ENCODE peak calls at places on chromosomes 5 and 9, in six cellular contexts. One of them, this sample, is unnamed. For H3K36me3 and H3K27me3, the result is how much of the 10 kb centered on the place peaks cover.

GRCh38 chr9:34371886-34372597 is 4.7 kb downstream of the MYORG start:
- DNase-seq in ovary: no peak
- DNase-seq in lung: peak
- DNase-seq in HCT116: no peak
- DNase-seq in endodermal cell: no peak
- DNase-seq in brain microvascular endothelial cell: no peak
- DNase-seq in this sample: no peak

GRCh38 chr9:12712532-12712931 is 19.3 kb downstream of the TYRP1 start:
- DNase-seq in brain microvascular endothelial cell: no peak
- DNase-seq in ovary: no peak
- DNase-seq in endodermal cell: no peak
- DNase-seq in lung: no peak
- DNase-seq in HCT116: no peak
- DNase-seq in this sample: no peak

GRCh38 chr9:92798358-92798757 is 33.7 kb upstream of the BICD2 start:
- DNase-seq in lung: peak
- DNase-seq in ovary: no peak
- DNase-seq in HCT116: no peak
- DNase-seq in endodermal cell: no peak
- DNase-seq in brain microvascular endothelial cell: no peak
- DNase-seq in this sample: no peak

GRCh38 chr5:133844836-133845235 is 123.6 kb downstream of the C5orf15 start:
- DNase-seq in ovary: no peak
- DNase-seq in brain microvascular endothelial cell: no peak
- DNase-seq in endodermal cell: no peak
- DNase-seq in HCT116: no peak
- DNase-seq in lung: no peak
- DNase-seq in this sample: no peak

GRCh38 chr5:86679529-86679928 is 61.8 kb downstream of the COX7C start:
- DNase-seq in lung: peak
- DNase-seq in HCT116: peak
- DNase-seq in ovary: no peak
- DNase-seq in brain microvascular endothelial cell: peak
- DNase-seq in endodermal cell: no peak
- DNase-seq in this sample: peak

GRCh38 chr5:10503997-10504761 is 59.7 kb upstream of the ANKRD33B start:
- DNase-seq in ovary: no peak
- DNase-seq in endodermal cell: no peak
- DNase-seq in brain microvascular endothelial cell: no peak
- DNase-seq in HCT116: no peak
- DNase-seq in lung: no peak
- DNase-seq in this sample: peak

GRCh38 chr5:113487411-113487778 is 858 bp downstream of the MCC start:
- DNase-seq in endodermal cell: no peak
- DNase-seq in HCT116: peak
- DNase-seq in ovary: no peak
- DNase-seq in lung: no peak
- DNase-seq in brain microvascular endothelial cell: no peak
- DNase-seq in this sample: peak

GRCh38 chr5:4339949-4340348 is 744.3 kb downstream of the IRX1 start:
- DNase-seq in HCT116: no peak
- DNase-seq in endodermal cell: no peak
- DNase-seq in ovary: no peak
- DNase-seq in brain microvascular endothelial cell: no peak
- DNase-seq in lung: no peak
- DNase-seq in this sample: no peak

GRCh38 chr9:123997665-123998277 is 13.8 kb upstream of the LHX2 start:
- DNase-seq in ovary: no peak
- DNase-seq in HCT116: no peak
- DNase-seq in lung: peak
- DNase-seq in brain microvascular endothelial cell: peak
- DNase-seq in endodermal cell: peak
- DNase-seq in this sample: no peak

GRCh38 chr9:24832307-24832706 is 286.6 kb upstream of the IZUMO3 start:
- DNase-seq in endodermal cell: peak
- DNase-seq in brain microvascular endothelial cell: no peak
- DNase-seq in lung: no peak
- DNase-seq in HCT116: no peak
- DNase-seq in ovary: no peak
- DNase-seq in this sample: no peak

GRCh38 chr9:120931278-120932085 is 4.9 kb upstream of the TRAF1 start:
- DNase-seq in endodermal cell: peak
- DNase-seq in HCT116: no peak
- DNase-seq in ovary: peak
- DNase-seq in brain microvascular endothelial cell: no peak
- DNase-seq in lung: no peak
- DNase-seq in this sample: peak

GRCh38 chr5:180495991-180496741 is 2.0 kb downstream of the CNOT6 start:
- DNase-seq in HCT116: no peak
- DNase-seq in lung: no peak
- DNase-seq in endodermal cell: no peak
- DNase-seq in brain microvascular endothelial cell: no peak
- DNase-seq in ovary: no peak
- DNase-seq in this sample: no peak

GRCh38 chr9:133848471-133848870 is 110.3 kb upstream of the SARDH start:
- DNase-seq in endodermal cell: no peak
- DNase-seq in lung: no peak
- DNase-seq in ovary: no peak
- DNase-seq in brain microvascular endothelial cell: no peak
- DNase-seq in HCT116: no peak
- DNase-seq in this sample: no peak

GRCh38 chr9:117720555-117720954 is 16.4 kb downstream of the TLR4 start:
- DNase-seq in lung: no peak
- DNase-seq in HCT116: no peak
- DNase-seq in ovary: no peak
- DNase-seq in endodermal cell: no peak
- DNase-seq in brain microvascular endothelial cell: no peak
- DNase-seq in this sample: peak

GRCh38 chr9:33161589-33162132 is 5.5 kb downstream of the B4GALT1 start:
- DNase-seq in lung: peak
- DNase-seq in endodermal cell: no peak
- DNase-seq in brain microvascular endothelial cell: no peak
- DNase-seq in HCT116: peak
- DNase-seq in ovary: no peak
- DNase-seq in this sample: peak

GRCh38 chr5:59335544-59335943 is 558.0 kb downstream of the PDE4D start:
- DNase-seq in ovary: no peak
- DNase-seq in HCT116: no peak
- DNase-seq in brain microvascular endothelial cell: no peak
- DNase-seq in endodermal cell: no peak
- DNase-seq in lung: no peak
- DNase-seq in this sample: no peak

GRCh38 chr9:120997502-120997901 is 52.6 kb downstream of the C5 start:
- DNase-seq in lung: no peak
- DNase-seq in endodermal cell: no peak
- DNase-seq in HCT116: no peak
- DNase-seq in ovary: no peak
- DNase-seq in brain microvascular endothelial cell: no peak
- DNase-seq in this sample: no peak

GRCh38 chr5:57900356-57900944 is 417.8 kb upstream of the ACTBL2 start:
- DNase-seq in ovary: no peak
- DNase-seq in lung: no peak
- DNase-seq in brain microvascular endothelial cell: no peak
- DNase-seq in HCT116: no peak
- DNase-seq in endodermal cell: no peak
- DNase-seq in this sample: peak

GRCh38 chr5:100313657-100314056 is 221.5 kb upstream of the FAM174A start:
- DNase-seq in HCT116: no peak
- DNase-seq in lung: no peak
- DNase-seq in endodermal cell: no peak
- DNase-seq in brain microvascular endothelial cell: no peak
- DNase-seq in ovary: no peak
- DNase-seq in this sample: no peak

GRCh38 chr5:67244345-67244793 is 47.8 kb upstream of the CD180 start:
- DNase-seq in brain microvascular endothelial cell: no peak
- DNase-seq in HCT116: no peak
- DNase-seq in ovary: no peak
- DNase-seq in endodermal cell: no peak
- DNase-seq in lung: no peak
- DNase-seq in this sample: peak

GRCh38 chr9:107425110-107426025 is 64.2 kb downstream of the KLF4 start:
- DNase-seq in ovary: peak
- DNase-seq in brain microvascular endothelial cell: peak
- DNase-seq in HCT116: peak
- DNase-seq in endodermal cell: peak
- DNase-seq in lung: peak
- DNase-seq in this sample: peak

GRCh38 chr5:158929579-158930233 is 170.0 kb downstream of the EBF1 start:
- DNase-seq in endodermal cell: no peak
- DNase-seq in lung: no peak
- DNase-seq in brain microvascular endothelial cell: no peak
- DNase-seq in HCT116: no peak
- DNase-seq in ovary: no peak
- DNase-seq in this sample: no peak

GRCh38 chr5:134511796-134512660 is 13.4 kb upstream of the JADE2 start:
- DNase-seq in ovary: peak
- DNase-seq in brain microvascular endothelial cell: peak
- DNase-seq in lung: peak
- DNase-seq in HCT116: no peak
- DNase-seq in endodermal cell: peak
- DNase-seq in this sample: peak

GRCh38 chr9:137044502-137045177 is 1.3 kb downstream of the NPDC1 start:
- DNase-seq in endodermal cell: no peak
- DNase-seq in HCT116: no peak
- DNase-seq in brain microvascular endothelial cell: no peak
- DNase-seq in ovary: no peak
- DNase-seq in lung: no peak
- DNase-seq in this sample: no peak

GRCh38 chr9:132711846-132712245 is 41.6 kb downstream of the GTF3C4 start:
- DNase-seq in HCT116: no peak
- DNase-seq in brain microvascular endothelial cell: no peak
- DNase-seq in lung: no peak
- DNase-seq in endodermal cell: no peak
- DNase-seq in ovary: no peak
- DNase-seq in this sample: no peak

GRCh38 chr9:86843182-86843581 is 104.1 kb downstream of the GAS1 start:
- DNase-seq in brain microvascular endothelial cell: no peak
- DNase-seq in lung: no peak
- DNase-seq in endodermal cell: no peak
- DNase-seq in HCT116: no peak
- DNase-seq in ovary: peak
- DNase-seq in this sample: peak

GRCh38 chr5:164649266-164649665 is 1143.8 kb downstream of the MAT2B start:
- DNase-seq in HCT116: no peak
- DNase-seq in brain microvascular endothelial cell: no peak
- DNase-seq in lung: no peak
- DNase-seq in endodermal cell: no peak
- DNase-seq in ovary: no peak
- DNase-seq in this sample: no peak

GRCh38 chr9:135073081-135073740 is 14.3 kb upstream of the OLFM1 start:
- DNase-seq in brain microvascular endothelial cell: no peak
- DNase-seq in HCT116: no peak
- DNase-seq in endodermal cell: peak
- DNase-seq in ovary: no peak
- DNase-seq in lung: no peak
- DNase-seq in this sample: no peak

GRCh38 chr5:180050106-180050929 is 21.2 kb downstream of the RNF130 start:
- DNase-seq in lung: no peak
- DNase-seq in endodermal cell: no peak
- DNase-seq in brain microvascular endothelial cell: no peak
- DNase-seq in HCT116: no peak
- DNase-seq in ovary: no peak
- DNase-seq in this sample: no peak

GRCh38 chr5:59152701-59153245 is 569.9 kb downstream of the RAB3C start:
- DNase-seq in endodermal cell: no peak
- DNase-seq in HCT116: no peak
- DNase-seq in brain microvascular endothelial cell: no peak
- DNase-seq in ovary: no peak
- DNase-seq in lung: no peak
- DNase-seq in this sample: no peak

GRCh38 chr9:131193051-131193450 is 67.7 kb downstream of the NUP214 start:
- DNase-seq in HCT116: no peak
- DNase-seq in brain microvascular endothelial cell: no peak
- DNase-seq in lung: no peak
- DNase-seq in ovary: no peak
- DNase-seq in endodermal cell: no peak
- DNase-seq in this sample: no peak
- H3K36me3 ChIP-seq in HCT116: under half
- H3K36me3 ChIP-seq in brain microvascular endothelial cell: half or more
- H3K36me3 ChIP-seq in lung: under half
- H3K36me3 ChIP-seq in ovary: under half
- H3K36me3 ChIP-seq in endodermal cell: half or more
- H3K36me3 ChIP-seq in this sample: under half

DNA sequence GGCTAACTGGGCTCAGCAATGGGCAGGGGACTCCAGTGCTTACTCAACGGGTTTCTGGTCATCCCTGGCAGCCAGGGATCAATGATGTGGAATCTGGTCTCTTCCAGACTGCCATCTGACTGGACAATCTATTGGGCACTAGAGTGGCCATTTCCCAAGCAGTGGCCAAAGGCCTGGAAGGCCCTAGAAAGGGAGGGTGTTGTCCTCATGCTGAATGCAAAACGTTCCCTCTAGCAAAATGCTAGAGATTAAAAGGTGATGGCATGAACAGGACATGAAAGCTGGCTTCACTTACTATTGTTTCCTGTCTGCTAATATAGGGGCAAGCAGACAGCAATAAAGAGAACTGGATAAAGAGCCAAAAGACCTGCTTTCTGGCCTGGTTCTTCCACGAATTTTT is 254.2 kb upstream of the PANK3 start:
- DNase-seq in brain microvascular endothelial cell: no peak
- DNase-seq in lung: no peak
- DNase-seq in ovary: no peak
- DNase-seq in HCT116: no peak
- DNase-seq in endodermal cell: no peak
- DNase-seq in this sample: no peak
- H3K27me3 ChIP-seq in brain microvascular endothelial cell: under half
- H3K27me3 ChIP-seq in lung: under half
- H3K27me3 ChIP-seq in ovary: under half
- H3K27me3 ChIP-seq in HCT116: half or more
- H3K27me3 ChIP-seq in endodermal cell: under half
- H3K27me3 ChIP-seq in this sample: under half

GRCh38 chr9:127539982-127540663 is 72.0 kb upstream of the STXBP1 start:
- DNase-seq in lung: no peak
- DNase-seq in HCT116: no peak
- DNase-seq in ovary: no peak
- DNase-seq in endodermal cell: no peak
- DNase-seq in brain microvascular endothelial cell: no peak
- DNase-seq in this sample: peak
- H3K36me3 ChIP-seq in lung: under half
- H3K36me3 ChIP-seq in HCT116: under half
- H3K36me3 ChIP-seq in ovary: under half
- H3K36me3 ChIP-seq in endodermal cell: under half
- H3K36me3 ChIP-seq in brain microvascular endothelial cell: under half
- H3K36me3 ChIP-seq in this sample: under half

DNA sequence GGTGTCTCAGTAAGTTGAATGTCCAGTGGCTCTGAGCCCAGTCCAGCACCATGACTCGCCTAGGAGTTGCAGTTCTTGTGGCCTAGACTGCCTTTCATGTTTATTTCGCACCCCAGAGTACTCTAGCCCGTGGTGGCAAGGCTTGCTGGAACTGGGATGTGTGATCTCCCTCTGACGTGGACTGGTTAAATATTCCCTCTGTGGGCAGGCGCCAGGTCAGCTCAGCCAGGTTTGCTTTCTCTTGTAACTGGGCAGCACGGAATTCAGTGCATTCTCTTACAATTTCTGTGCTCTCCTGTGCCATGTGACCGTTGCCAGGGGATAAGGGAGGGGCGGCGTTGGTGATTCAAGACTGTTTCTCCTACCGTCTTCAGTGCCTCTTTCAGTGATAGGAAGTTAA is 270.8 kb downstream of the KDM4C start:
- DNase-seq in HCT116: no peak
- DNase-seq in endodermal cell: no peak
- DNase-seq in lung: no peak
- DNase-seq in brain microvascular endothelial cell: no peak
- DNase-seq in ovary: no peak
- DNase-seq in this sample: no peak
- H3K27me3 ChIP-seq in HCT116: under half
- H3K27me3 ChIP-seq in endodermal cell: under half
- H3K27me3 ChIP-seq in lung: under half
- H3K27me3 ChIP-seq in brain microvascular endothelial cell: under half
- H3K27me3 ChIP-seq in ovary: under half
- H3K27me3 ChIP-seq in this sample: under half